ENCODE peak calls at places on chromosomes 11 and 22, in eight cellular contexts. E is A673, I is K562, G is GM23248, D is PC-3, X is neural progenitor cell, V is HepG2, T is hepatocyte. B is an unnamed sample.

GRCh38 chr11:57214087-57214395 is 23.0 kb downstream of the APLNR start:
- DNase-seq in E (no peak), I (no peak), G (peak; percentile 26), D (no peak), X (peak; percentile 39), V (no peak), T (peak; percentile 17), B (no peak)

GRCh38 chr11:96257972-96258951 is 84.7 kb downstream of the MAML2 start:
- DNase-seq in E (no peak), I (no peak), G (peak; percentile 49), D (no peak), X (no peak), V (no peak), T (no peak), B (peak; percentile 78)

GRCh38 chr11:105718641-105719040 is 108.8 kb downstream of the GRIA4 start:
- DNase-seq in E (no peak), I (no peak), G (no peak), D (no peak), X (peak; percentile 38), V (no peak), T (no peak), B (no peak)

GRCh38 chr22:38345782-38346181 is 28.5 kb upstream of the CSNK1E start:
- DNase-seq in E (no peak), I (no peak), G (no peak), D (no peak), X (no peak), V (no peak), T (no peak), B (no peak)

GRCh38 chr11:19666951-19667350 is 45.7 kb upstream of the NAV2 start:
- DNase-seq in E (no peak), I (no peak), G (no peak), D (no peak), X (no peak), V (no peak), T (no peak), B (no peak)

GRCh38 chr22:30031764-30032468 is 48.3 kb upstream of the HORMAD2 start:
- DNase-seq in E (no peak), I (no peak), G (no peak), D (no peak), X (no peak), V (no peak), T (no peak), B (no peak)

GRCh38 chr11:105829084-105829483 is 193.0 kb downstream of the MSANTD4 start:
- DNase-seq in E (no peak), I (no peak), G (no peak), D (no peak), X (no peak), V (no peak), T (no peak), B (no peak)

GRCh38 chr11:64766881-64767280 is 7.1 kb upstream of the PYGM start:
- DNase-seq in E (no peak), I (no peak), G (no peak), D (no peak), X (no peak), V (no peak), T (no peak), B (no peak)

GRCh38 chr11:61962213-61963015 is 5.0 kb downstream of the FTH1 start:
- DNase-seq in E (no peak), I (no peak), G (peak; percentile 37), D (no peak), X (no peak), V (no peak), T (no peak), B (no peak)

GRCh38 chr11:72239849-72240460 is 4.0 kb downstream of the PHOX2A start:
- DNase-seq in E (peak; percentile 35), I (no peak), G (peak; percentile 85), D (peak; percentile 40), X (peak; percentile 20), V (no peak), T (peak; percentile 68), B (no peak)

GRCh38 chr11:47916361-47916841 is 64.0 kb upstream of the PTPRJ start:
- DNase-seq in E (no peak), I (peak; percentile 45), G (no peak), D (no peak), X (peak; percentile 24), V (no peak), T (peak; percentile 43), B (no peak)

GRCh38 chr11:75450826-75451783 is 18.1 kb upstream of the KLHL35 start:
- DNase-seq in E (peak; percentile 35), I (peak; percentile 78), G (no peak), D (peak; percentile 37), X (peak; percentile 73), V (no peak), T (no peak), B (peak; percentile 48)

GRCh38 chr11:12799373-12799835 is 125.2 kb downstream of the TEAD1 start:
- DNase-seq in E (peak; percentile 52), I (no peak), G (no peak), D (no peak), X (no peak), V (no peak), T (no peak), B (no peak)

GRCh38 chr11:119144825-119145476 is 3.9 kb upstream of the ABCG4 start:
- DNase-seq in E (peak; percentile 71), I (peak; percentile 95), G (peak; percentile 81), D (peak; percentile 83), X (peak; percentile 88), V (peak; percentile 77), T (peak; percentile 87), B (peak; percentile 26)

GRCh38 chr22:33894036-33894435 is 26.2 kb downstream of the LARGE1 start:
- DNase-seq in E (no peak), I (no peak), G (no peak), D (no peak), X (no peak), V (no peak), T (no peak), B (no peak)

GRCh38 chr11:116454020-116454645 is 318.7 kb downstream of the BUD13 start:
- DNase-seq in E (peak; percentile 70), I (peak; percentile 14), G (peak; percentile 68), D (peak; percentile 52), X (peak; percentile 60), V (peak; percentile 43), T (peak; percentile 71), B (peak; percentile 49)

GRCh38 chr11:72483412-72484186 is 49.3 kb upstream of the CLPB start:
- DNase-seq in E (peak; percentile 64), I (no peak), G (peak; percentile 9), D (peak; percentile 55), X (no peak), V (peak; percentile 23), T (peak; percentile 17), B (peak; percentile 20)

GRCh38 chr11:18394928-18395734 is 768 bp downstream of the LDHA start:
- DNase-seq in E (peak; percentile 32), I (peak; percentile 35), G (peak; percentile 37), D (no peak), X (peak; percentile 54), V (no peak), T (peak; percentile 37), B (peak; percentile 43)

GRCh38 chr11:119905162-119905561 is 176.2 kb upstream of the NECTIN1 start:
- DNase-seq in E (no peak), I (no peak), G (no peak), D (no peak), X (no peak), V (no peak), T (no peak), B (no peak)

GRCh38 chr22:28703436-28703835 is 23.8 kb upstream of the TTC28 start:
- DNase-seq in E (no peak), I (no peak), G (no peak), D (no peak), X (no peak), V (no peak), T (no peak), B (no peak)

DNA sequence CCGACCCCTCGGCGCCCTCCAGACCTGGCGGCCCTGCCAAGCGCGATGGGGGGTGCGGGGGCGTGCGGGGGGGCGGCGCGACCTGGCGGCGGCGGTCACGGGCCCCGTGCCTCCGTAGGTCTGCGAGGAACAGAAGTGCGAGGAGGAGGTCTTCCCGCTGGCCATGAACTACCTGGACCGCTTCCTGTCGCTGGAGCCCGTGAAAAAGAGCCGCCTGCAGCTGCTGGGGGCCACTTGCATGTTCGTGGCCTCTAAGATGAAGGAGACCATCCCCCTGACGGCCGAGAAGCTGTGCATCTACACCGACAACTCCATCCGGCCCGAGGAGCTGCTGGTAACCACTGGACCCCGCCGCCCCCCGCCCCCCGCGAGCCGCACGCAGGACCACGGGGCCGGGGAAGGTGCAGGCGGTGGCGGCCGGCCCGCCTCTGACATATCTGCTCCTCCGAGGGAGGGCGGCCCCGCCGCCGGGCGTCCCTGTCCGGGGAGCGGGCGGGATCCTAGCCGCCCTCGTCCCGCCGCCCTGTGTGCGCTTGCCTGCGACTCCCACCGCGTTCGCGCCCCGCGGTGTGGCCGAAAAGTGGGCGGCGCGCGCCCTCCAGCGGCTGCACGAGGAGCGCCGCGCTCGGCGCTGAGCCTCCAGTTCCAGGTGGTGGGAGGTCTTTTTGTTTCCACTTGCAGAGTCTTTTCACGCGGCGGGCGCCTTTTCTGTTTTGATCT is 2.1 kb downstream of the CCND1 start:
- DNase-seq in E (peak; percentile 92), I (peak; percentile 85), G (peak; percentile 89), D (peak; percentile 85), X (peak; percentile 93), V (peak; percentile 50), T (peak; percentile 92), B (peak; percentile 74)
- TF ChIP-seq EZH2 in E (no peak), I (no peak), G (no peak), D (no peak), X (no peak), V (no peak), T (no peak), B (no peak)

GRCh38 chr11:82734120-82734479 is 436 bp upstream of the FAM181B start:
- DNase-seq in E (no peak), I (no peak), G (no peak), D (no peak), X (no peak), V (no peak), T (no peak), B (no peak)
- TF ChIP-seq EZH2 in E (no peak), I (no peak), G (peak; percentile 7), D (no peak), X (no peak), V (no peak), T (no peak), B (no peak)

GRCh38 chr22:26610072-26610958 is 7.5 kb downstream of the CRYBB1 start:
- DNase-seq in E (peak; percentile 18), I (no peak), G (peak; percentile 93), D (peak; percentile 73), X (no peak), V (no peak), T (no peak), B (peak; percentile 55)
- TF ChIP-seq EZH2 in E (no peak), I (no peak), G (no peak), D (no peak), X (no peak), V (no peak), T (no peak), B (no peak)

DNA sequence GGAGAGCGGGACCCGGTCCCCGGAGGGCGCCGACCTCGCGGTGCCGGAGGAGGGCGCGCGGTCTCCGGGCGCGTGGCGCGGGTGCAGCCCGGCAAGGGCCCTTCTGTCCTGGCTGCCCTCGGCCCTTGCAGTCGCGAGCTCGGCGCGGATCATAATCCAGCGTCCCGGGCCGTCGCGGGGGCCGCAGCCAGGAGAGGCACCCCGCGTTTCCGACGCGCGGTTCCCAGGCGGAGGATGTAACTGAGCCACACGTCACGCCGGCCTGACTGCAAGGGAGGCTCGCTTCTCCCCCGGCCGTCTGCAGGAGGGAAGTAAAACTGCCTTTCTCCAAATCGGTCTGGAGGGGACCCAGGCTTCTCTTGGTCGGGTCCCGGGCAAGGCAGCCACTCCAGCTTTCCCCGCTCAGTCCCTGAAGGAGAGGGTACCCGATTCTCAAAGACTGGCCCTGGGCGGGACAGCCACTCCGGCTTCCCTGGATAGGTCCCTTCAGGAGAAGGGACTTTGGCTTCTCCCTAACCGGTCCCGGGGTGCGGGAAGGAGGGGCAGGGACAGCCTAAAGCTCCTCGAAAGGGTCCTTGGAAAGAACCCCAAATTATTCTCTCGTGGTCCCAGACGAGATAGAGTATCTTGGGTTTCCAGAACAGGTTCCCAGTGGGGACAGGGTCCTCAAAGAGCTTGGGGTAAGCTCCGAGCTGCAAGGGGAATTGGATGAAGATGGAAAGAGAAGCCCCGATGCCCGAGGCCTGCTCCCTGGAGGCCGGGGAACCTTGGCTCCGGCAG is 836 bp downstream of the SPON1 start:
- DNase-seq in E (no peak), I (no peak), G (peak; percentile 55), D (no peak), X (peak; percentile 66), V (no peak), T (peak; percentile 58), B (no peak)
- TF ChIP-seq EZH2 in E (no peak), I (no peak), G (peak; percentile 94), D (no peak), X (no peak), V (no peak), T (no peak), B (no peak)